ENCODE peak calls at places on chromosome X, in four cellular contexts. V, S, P and E are unnamed samples.

GRCh38 chrX:152646961-152647360 is 9.3 kb downstream of the GABRQ start:
- DNase-seq in V (no peak), S (no peak), P (no peak), E (no peak)

GRCh38 chrX:2498781-2499302 is 1.9 kb downstream of the DHRSX start:
- DNase-seq in V (peak), S (peak), P (no peak), E (peak)

GRCh38 chrX:40845331-40845911 is 110.1 kb upstream of the MED14 start:
- DNase-seq in V (no peak), S (peak), P (peak), E (peak)

GRCh38 chrX:68693481-68694410 is 46.3 kb downstream of the STARD8 start:
- DNase-seq in V (peak), S (peak), P (no peak), E (no peak)

GRCh38 chrX:53494427-53494826 is 60.3 kb upstream of the HSD17B10 start:
- DNase-seq in V (no peak), S (peak), P (no peak), E (no peak)

GRCh38 chrX:34978171-34978570 is 35.6 kb downstream of the FAM47B start:
- DNase-seq in V (no peak), S (no peak), P (no peak), E (no peak)

GRCh38 chrX:153494541-153495361 is at the start of gene BGN:
- DNase-seq in V (peak), S (peak), P (no peak), E (no peak)

GRCh38 chrX:129744881-129745321 is 6.1 kb downstream of the XPNPEP2 start:
- DNase-seq in V (no peak), S (no peak), P (no peak), E (no peak)

GRCh38 chrX:106874075-106874474 is 29.1 kb downstream of the RIPPLY1 start:
- DNase-seq in V (no peak), S (peak), P (no peak), E (peak)

GRCh38 chrX:38860106-38861013 is 59.1 kb downstream of the MID1IP1 start:
- DNase-seq in V (no peak), S (no peak), P (no peak), E (no peak)

GRCh38 chrX:115958687-115959359 is 211.7 kb upstream of the AGTR2 start:
- DNase-seq in V (no peak), S (no peak), P (no peak), E (peak)

GRCh38 chrX:123859409-123859827 is 435 bp upstream of the XIAP start:
- DNase-seq in V (peak), S (no peak), P (peak), E (no peak)

GRCh38 chrX:793216-793770 is 162.7 kb downstream of the SHOX start:
- DNase-seq in V (no peak), S (no peak), P (no peak), E (no peak)

GRCh38 chrX:147891886-147892285 is 19.8 kb upstream of the FMR1 start:
- DNase-seq in V (no peak), S (peak), P (no peak), E (no peak)

GRCh38 chrX:63747331-63747730 is 37.7 kb downstream of the ARHGEF9 start:
- DNase-seq in V (no peak), S (peak), P (no peak), E (no peak)

GRCh38 chrX:112048707-112049106 is 33.9 kb downstream of the TRPC5 start:
- DNase-seq in V (no peak), S (no peak), P (no peak), E (no peak)

GRCh38 chrX:791479-792034 is 161.0 kb downstream of the SHOX start:
- DNase-seq in V (no peak), S (no peak), P (peak), E (no peak)

GRCh38 chrX:45710081-45710801 is 509.6 kb upstream of the DIPK2B start:
- DNase-seq in V (no peak), S (peak), P (no peak), E (no peak)

GRCh38 chrX:15188039-15188438 is 81.8 kb downstream of the ASB9 start:
- DNase-seq in V (no peak), S (no peak), P (no peak), E (no peak)

GRCh38 chrX:68018248-68019203 is 414.8 kb downstream of the OPHN1 start:
- DNase-seq in V (no peak), S (peak), P (no peak), E (peak)

GRCh38 chrX:47217121-47217851 is 1.2 kb upstream of the CDK16 start:
- DNase-seq in V (no peak), S (peak), P (no peak), E (peak)

GRCh38 chrX:1165535-1166196 is 46.8 kb downstream of the CRLF2 start:
- DNase-seq in V (no peak), S (no peak), P (no peak), E (peak)

GRCh38 chrX:133897593-133898163 is 87.7 kb downstream of the GPC3 start:
- DNase-seq in V (no peak), S (no peak), P (no peak), E (peak)

GRCh38 chrX:20455001-20455400 is 188.3 kb upstream of the RPS6KA3 start:
- DNase-seq in V (no peak), S (peak), P (no peak), E (no peak)